ENCODE peak calls at places on chromosomes 6 and 20, in six cellular contexts. Q is cardiac fibroblast, M is left ventricle myocardium inferior, K is GM12865, D is tibial artery, Z is right atrium auricular region. R is an unnamed sample.

GRCh38 chr20:48294196-48294595 is 508.9 kb upstream of the SULF2 start:
- DNase-seq in Q (peak), M (no peak), K (no peak), D (no peak), Z (no peak), R (no peak)

GRCh38 chr6:130457605-130458004 is 91.8 kb downstream of the TMEM200A start:
- DNase-seq in Q (no peak), M (no peak), K (no peak), D (no peak), Z (no peak), R (no peak)

GRCh38 chr20:62943396-62943795 is 5.4 kb downstream of the GID8 start:
- DNase-seq in Q (no peak), M (no peak), K (no peak), D (peak), Z (no peak), R (peak)

GRCh38 chr6:43509142-43509983 is 783 bp downstream of the LRRC73 start:
- DNase-seq in Q (no peak), M (no peak), K (no peak), D (no peak), Z (no peak), R (no peak)

GRCh38 chr6:133939778-133940667 is 13.0 kb upstream of the TBPL1 start:
- DNase-seq in Q (no peak), M (no peak), K (no peak), D (no peak), Z (no peak), R (no peak)

GRCh38 chr6:114398481-114398880 is 55.7 kb upstream of the HS3ST5 start:
- DNase-seq in Q (no peak), M (no peak), K (no peak), D (no peak), Z (no peak), R (no peak)

GRCh38 chr6:144362042-144363018 is 77.2 kb downstream of the UTRN start:
- DNase-seq in Q (no peak), M (peak), K (peak), D (no peak), Z (no peak), R (no peak)

GRCh38 chr20:46401478-46401860 is 4.9 kb downstream of the ELMO2 start:
- DNase-seq in Q (no peak), M (no peak), K (peak), D (no peak), Z (no peak), R (no peak)

GRCh38 chr6:124962617-124963415 is 579 bp downstream of the RNF217 start:
- DNase-seq in Q (peak), M (peak), K (no peak), D (peak), Z (no peak), R (peak)

GRCh38 chr6:42095066-42095465 is 44.7 kb downstream of the TAF8 start:
- DNase-seq in Q (no peak), M (no peak), K (no peak), D (no peak), Z (no peak), R (no peak)
- H3K4me3 ChIP-seq in Q (no peak), M (no peak), K (no peak), D (no peak), Z (no peak), R (no peak)

GRCh38 chr6:138525355-138525754 is 26.1 kb upstream of the NHSL1 start:
- DNase-seq in Q (no peak), M (no peak), K (no peak), D (no peak), Z (no peak), R (no peak)

GRCh38 chr6:138528137-138528536 is 28.8 kb upstream of the NHSL1 start:
- DNase-seq in Q (peak), M (no peak), K (no peak), D (no peak), Z (no peak), R (no peak)

GRCh38 chr6:138528986-138529385 is 29.7 kb upstream of the NHSL1 start:
- DNase-seq in Q (no peak), M (no peak), K (no peak), D (no peak), Z (no peak), R (no peak)

GRCh38 chr6:138527376-138528092 is 28.2 kb upstream of the NHSL1 start:
- DNase-seq in Q (no peak), M (no peak), K (no peak), D (no peak), Z (no peak), R (no peak)

DNA sequence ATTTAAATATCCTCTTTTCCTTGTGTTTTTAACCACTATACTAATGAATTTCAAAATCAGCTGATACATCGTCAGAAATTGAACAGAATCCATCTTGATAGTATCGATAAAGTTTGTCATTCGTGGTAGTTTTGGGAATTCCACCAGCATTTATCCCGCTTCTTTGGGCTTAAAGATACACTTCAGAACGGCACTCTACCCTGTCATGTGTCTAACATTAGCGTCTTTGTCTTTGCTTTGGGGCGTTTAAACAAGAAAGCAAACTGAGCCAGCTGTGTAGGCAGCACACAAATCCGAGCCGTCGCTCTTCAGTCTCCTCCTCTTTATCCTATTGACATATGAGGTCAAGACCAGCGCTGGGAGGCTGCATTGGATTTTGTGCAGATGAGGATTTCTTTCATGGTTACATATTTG is 27.5 kb upstream of the NHSL1 start:
- DNase-seq in Q (no peak), M (no peak), K (no peak), D (no peak), Z (no peak), R (no peak)
- H3K4me3 ChIP-seq in Q (no peak), M (no peak), K (no peak), D (no peak), Z (no peak), R (no peak)

DNA sequence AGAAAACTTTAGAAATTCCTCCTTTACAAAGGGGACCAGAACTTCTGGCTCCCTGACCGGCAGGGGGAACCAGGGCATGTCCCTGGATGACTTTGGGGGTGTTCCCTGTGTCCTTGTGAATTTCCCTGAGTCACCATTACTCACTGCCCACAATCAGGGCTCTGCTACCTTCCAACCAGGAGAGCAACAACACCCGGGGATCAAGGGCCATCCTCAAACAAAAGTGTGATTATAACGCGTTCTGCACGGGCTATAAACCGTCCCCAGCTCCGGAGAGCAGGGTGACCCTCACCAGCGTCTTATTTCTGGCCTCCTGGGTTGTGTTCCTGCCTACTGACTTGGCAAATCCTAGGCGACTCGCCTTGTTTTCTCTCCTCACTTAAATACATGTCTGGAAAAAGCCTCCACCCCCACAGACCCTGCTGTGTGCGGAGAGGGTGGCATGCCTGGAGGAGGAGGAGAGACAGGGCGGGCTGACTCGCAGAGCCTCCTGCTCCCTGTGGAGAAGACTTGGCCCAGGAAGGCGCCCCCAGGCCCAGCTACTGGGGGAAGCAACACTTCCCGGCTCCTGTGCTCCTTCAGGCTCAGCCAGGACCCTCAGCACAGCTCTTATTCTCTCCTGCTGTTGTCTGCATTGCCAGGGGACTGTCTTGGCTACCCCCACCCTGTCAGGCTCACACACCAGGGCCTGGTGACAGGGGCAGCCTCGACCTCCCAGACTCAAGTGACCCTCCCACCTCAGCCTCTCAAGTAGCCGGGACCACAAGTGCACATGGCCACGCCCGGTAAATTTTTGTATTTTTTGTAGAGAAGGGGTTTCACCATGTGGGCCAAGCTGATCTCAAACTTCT is 54.1 kb downstream of the FGD2 start:
- DNase-seq in Q (peak), M (peak), K (peak), D (peak), Z (peak), R (peak)
- H3K4me3 ChIP-seq in Q (no peak), M (no peak), K (no peak), D (no peak), Z (no peak), R (no peak)

GRCh38 chr6:115720900-115721299 is 339.8 kb downstream of the FRK start:
- DNase-seq in Q (no peak), M (no peak), K (no peak), D (no peak), Z (no peak), R (no peak)

GRCh38 chr6:115721564-115721963 is 339.1 kb downstream of the FRK start:
- DNase-seq in Q (no peak), M (no peak), K (no peak), D (no peak), Z (no peak), R (no peak)

GRCh38 chr6:115717472-115717871 is 343.2 kb downstream of the FRK start:
- DNase-seq in Q (no peak), M (no peak), K (no peak), D (no peak), Z (no peak), R (no peak)

GRCh38 chr6:115712562-115712961 is 348.1 kb downstream of the FRK start:
- DNase-seq in Q (no peak), M (no peak), K (no peak), D (no peak), Z (no peak), R (no peak)

GRCh38 chr6:115717062-115717461 is 343.6 kb downstream of the FRK start:
- DNase-seq in Q (no peak), M (no peak), K (peak), D (no peak), Z (no peak), R (no peak)
- H3K4me3 ChIP-seq in Q (no peak), M (no peak), K (no peak), D (no peak), Z (no peak), R (no peak)

R was measured in lower lobe of right lung.